ENCODE peak calls at places on chromosomes 4 and X, in four cellular contexts. One of them, this sample, is unnamed.

GRCh38 chr4:123709336-123709735 is 312.7 kb downstream of the SPRY1 start:
- DNase-seq in HepG2: peak; percentile 2
- DNase-seq in HEK293T: no peak
- DNase-seq in GM12878: no peak
- DNase-seq in this sample: no peak

GRCh38 chr4:38669233-38669632 is 5.2 kb downstream of the KLF3 start:
- DNase-seq in HepG2: no peak
- DNase-seq in HEK293T: no peak
- DNase-seq in GM12878: no peak
- DNase-seq in this sample: peak; percentile 65

GRCh38 chr4:15888515-15888914 is 50.0 kb downstream of the FGFBP1 start:
- DNase-seq in HepG2: no peak
- DNase-seq in HEK293T: no peak
- DNase-seq in GM12878: no peak
- DNase-seq in this sample: no peak

GRCh38 chrX:72100824-72101351 is 30.8 kb downstream of the RTL5 start:
- DNase-seq in HepG2: no peak
- DNase-seq in HEK293T: no peak
- DNase-seq in GM12878: peak; percentile 70
- DNase-seq in this sample: no peak

GRCh38 chr4:164904336-164904735 is 27.4 kb downstream of the APELA start:
- DNase-seq in HepG2: no peak
- DNase-seq in HEK293T: no peak
- DNase-seq in GM12878: no peak
- DNase-seq in this sample: no peak

GRCh38 chr4:37603070-37603468 is 83.1 kb downstream of the RELL1 start:
- DNase-seq in HepG2: peak; percentile 55
- DNase-seq in HEK293T: peak; percentile 74
- DNase-seq in GM12878: peak; percentile 26
- DNase-seq in this sample: peak; percentile 87

GRCh38 chr4:141028024-141028529 is 105.2 kb downstream of the RNF150 start:
- DNase-seq in HepG2: no peak
- DNase-seq in HEK293T: no peak
- DNase-seq in GM12878: no peak
- DNase-seq in this sample: no peak

GRCh38 chrX:70479970-70480659 is 35.5 kb downstream of the DLG3 start:
- DNase-seq in HepG2: no peak
- DNase-seq in HEK293T: no peak
- DNase-seq in GM12878: no peak
- DNase-seq in this sample: no peak

GRCh38 chrX:119529355-119530276 is 35.6 kb downstream of the STEEP1 start:
- DNase-seq in HepG2: no peak
- DNase-seq in HEK293T: no peak
- DNase-seq in GM12878: no peak
- DNase-seq in this sample: no peak

DNA sequence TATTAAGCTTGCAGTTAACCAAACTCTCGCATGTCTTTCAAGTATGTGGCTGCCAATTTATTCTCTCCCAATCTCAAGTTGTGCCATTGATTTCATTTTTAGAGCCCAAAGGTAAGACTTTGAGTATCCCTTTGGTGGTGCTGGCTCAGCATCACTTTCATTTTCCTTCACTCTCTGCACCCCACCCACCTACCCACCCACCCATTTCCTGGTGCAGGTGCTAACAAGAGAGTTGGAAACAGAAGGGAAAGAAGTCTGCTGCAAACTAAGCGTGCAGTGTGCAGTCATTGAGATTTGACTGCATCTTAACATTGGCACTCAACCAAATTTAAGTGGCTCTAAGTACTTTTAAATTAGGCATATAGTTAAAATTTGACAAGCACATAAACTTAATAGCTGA is 184.4 kb downstream of the KDR start:
- DNase-seq in HepG2: no peak
- DNase-seq in HEK293T: no peak
- DNase-seq in GM12878: no peak
- DNase-seq in this sample: no peak
- TF ChIP-seq TARDBP in HepG2: no peak
- TF ChIP-seq TARDBP in HEK293T: no peak
- TF ChIP-seq TARDBP in GM12878: no peak
- TF ChIP-seq TARDBP in this sample: no peak

GRCh38 chr4:1802151-1802715 is 9.1 kb downstream of the FGFR3 start:
- DNase-seq in HepG2: peak; percentile 93
- DNase-seq in HEK293T: no peak
- DNase-seq in GM12878: no peak
- DNase-seq in this sample: peak; percentile 66
- TF ChIP-seq TARDBP in HepG2: peak; percentile 87
- TF ChIP-seq TARDBP in HEK293T: no peak
- TF ChIP-seq TARDBP in GM12878: no peak
- TF ChIP-seq TARDBP in this sample: no peak

DNA sequence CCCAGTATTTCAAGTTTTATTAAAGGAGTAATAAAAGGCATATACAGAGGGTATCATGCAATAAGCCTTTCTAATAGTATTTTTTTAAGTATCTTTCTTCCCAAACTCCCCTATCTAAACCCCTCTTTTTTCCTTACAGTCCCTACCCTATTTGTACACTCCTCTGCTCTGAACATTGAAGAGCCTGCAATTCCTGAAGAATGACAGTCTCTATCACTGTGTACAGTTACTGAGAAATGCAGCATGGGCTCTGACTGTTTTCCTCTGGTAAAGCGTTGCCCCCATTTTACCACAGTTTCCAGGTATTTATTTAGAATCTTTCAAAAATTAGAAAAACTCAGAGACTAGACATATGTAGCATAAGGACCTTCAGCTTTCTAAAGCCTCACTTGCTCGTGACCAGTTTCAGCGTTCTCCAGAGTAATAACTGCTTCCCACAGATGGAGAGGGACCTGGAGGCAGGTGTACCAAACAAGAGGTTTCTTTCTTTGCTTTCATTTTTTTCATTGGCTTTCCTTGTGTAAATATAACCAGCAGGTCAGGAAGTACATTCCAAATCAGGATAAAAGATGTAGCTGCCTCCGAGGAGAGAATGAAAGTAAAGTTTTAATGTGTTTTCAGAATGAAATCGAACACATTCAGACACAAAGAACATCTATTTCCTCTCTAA is 230.8 kb downstream of the CFAP299 start:
- DNase-seq in HepG2: no peak
- DNase-seq in HEK293T: no peak
- DNase-seq in GM12878: no peak
- DNase-seq in this sample: no peak
- TF ChIP-seq TARDBP in HepG2: no peak
- TF ChIP-seq TARDBP in HEK293T: no peak
- TF ChIP-seq TARDBP in GM12878: no peak
- TF ChIP-seq TARDBP in this sample: no peak

GRCh38 chr4:69910016-69910782 is 20.7 kb upstream of the CSN1S1 start:
- DNase-seq in HepG2: no peak
- DNase-seq in HEK293T: no peak
- DNase-seq in GM12878: peak; percentile 17
- DNase-seq in this sample: no peak

GRCh38 chr4:69909195-69909594 is 21.7 kb upstream of the CSN1S1 start:
- DNase-seq in HepG2: no peak
- DNase-seq in HEK293T: no peak
- DNase-seq in GM12878: no peak
- DNase-seq in this sample: no peak

DNA sequence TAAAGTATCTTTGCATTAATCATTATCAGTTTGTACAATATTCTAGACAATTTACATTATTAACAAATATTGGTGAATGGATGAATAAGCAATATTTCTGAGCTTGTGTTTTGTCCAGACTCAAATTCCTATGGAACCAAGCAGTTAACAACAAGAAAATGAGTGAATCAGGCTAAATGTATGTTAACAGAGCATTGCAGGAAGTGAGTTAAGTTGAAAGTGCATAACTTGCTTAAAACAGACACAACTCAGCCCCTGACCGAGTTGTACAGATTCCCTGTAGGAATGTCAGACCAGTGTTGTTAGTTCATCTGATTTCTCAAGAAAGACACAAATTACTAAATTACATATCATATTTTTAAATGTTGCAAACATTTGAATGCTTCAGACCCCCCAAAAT is 23.7 kb upstream of the CSN1S1 start:
- DNase-seq in HepG2: no peak
- DNase-seq in HEK293T: no peak
- DNase-seq in GM12878: no peak
- DNase-seq in this sample: no peak
- TF ChIP-seq TARDBP in HepG2: no peak
- TF ChIP-seq TARDBP in HEK293T: no peak
- TF ChIP-seq TARDBP in GM12878: no peak
- TF ChIP-seq TARDBP in this sample: no peak

DNA sequence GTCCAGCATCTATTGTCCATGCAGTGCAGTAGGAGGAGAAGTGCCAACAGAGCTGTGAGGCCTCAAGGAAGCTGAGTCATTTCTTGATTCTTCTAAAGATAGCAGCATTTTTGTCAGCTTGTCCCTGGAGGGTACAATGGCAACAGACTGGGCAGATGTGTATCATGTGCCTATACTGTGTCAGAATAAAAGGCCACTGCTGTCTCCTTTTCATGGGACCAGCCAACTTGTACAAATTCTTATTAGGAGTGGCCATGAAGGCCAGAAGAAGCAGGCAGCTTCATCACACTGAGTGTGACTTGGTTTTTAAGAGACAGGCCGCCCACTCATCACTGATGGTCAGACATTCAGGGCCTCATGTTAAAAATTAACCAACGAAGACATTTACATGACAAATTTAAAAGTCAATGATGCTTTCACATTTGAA is 185.0 kb upstream of the FAM241A start:
- DNase-seq in HepG2: no peak
- DNase-seq in HEK293T: no peak
- DNase-seq in GM12878: peak; percentile 82
- DNase-seq in this sample: no peak
- TF ChIP-seq TARDBP in HepG2: no peak
- TF ChIP-seq TARDBP in HEK293T: no peak
- TF ChIP-seq TARDBP in GM12878: no peak
- TF ChIP-seq TARDBP in this sample: no peak

GRCh38 chr4:99658666-99659065 is 1.0 kb upstream of the C4orf54 start:
- DNase-seq in HepG2: no peak
- DNase-seq in HEK293T: no peak
- DNase-seq in GM12878: no peak
- DNase-seq in this sample: no peak

GRCh38 chr4:99657801-99658200 is at the start of gene C4orf54:
- DNase-seq in HepG2: no peak
- DNase-seq in HEK293T: no peak
- DNase-seq in GM12878: no peak
- DNase-seq in this sample: no peak

GRCh38 chr4:99652596-99653436 is 4.8 kb downstream of the C4orf54 start:
- DNase-seq in HepG2: no peak
- DNase-seq in HEK293T: no peak
- DNase-seq in GM12878: no peak
- DNase-seq in this sample: no peak

GRCh38 chr4:99653921-99654890 is 3.4 kb downstream of the C4orf54 start:
- DNase-seq in HepG2: no peak
- DNase-seq in HEK293T: no peak
- DNase-seq in GM12878: no peak
- DNase-seq in this sample: no peak

GRCh38 chr4:99655315-99656081 is 2.1 kb downstream of the C4orf54 start:
- DNase-seq in HepG2: no peak
- DNase-seq in HEK293T: no peak
- DNase-seq in GM12878: no peak
- DNase-seq in this sample: no peak
- TF ChIP-seq TARDBP in HepG2: no peak
- TF ChIP-seq TARDBP in HEK293T: no peak
- TF ChIP-seq TARDBP in GM12878: no peak
- TF ChIP-seq TARDBP in this sample: no peak

GRCh38 chr4:42050850-42051249 is 60.5 kb downstream of the SLC30A9 start:
- DNase-seq in HepG2: no peak
- DNase-seq in HEK293T: no peak
- DNase-seq in GM12878: no peak
- DNase-seq in this sample: no peak

DNA sequence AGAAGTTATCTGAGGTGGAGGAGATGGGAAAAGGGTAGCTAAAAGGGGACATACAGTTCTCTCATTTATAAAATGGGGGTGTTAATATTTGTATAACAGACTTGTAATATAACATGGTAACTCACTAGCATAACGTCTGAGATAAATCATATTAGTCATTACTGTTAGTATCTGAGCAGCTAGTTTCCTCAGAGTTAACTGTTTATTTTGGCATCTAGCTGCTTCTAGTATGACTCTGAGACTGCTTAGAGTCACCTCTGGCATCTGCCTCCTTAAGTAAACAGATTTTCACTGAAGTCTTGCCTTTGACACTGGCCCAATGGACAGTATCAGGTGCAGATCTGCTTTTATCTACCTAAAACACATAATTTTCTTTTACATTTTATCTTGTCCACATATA is 58.1 kb downstream of the SLC30A9 start:
- DNase-seq in HepG2: no peak
- DNase-seq in HEK293T: no peak
- DNase-seq in GM12878: no peak
- DNase-seq in this sample: no peak
- TF ChIP-seq TARDBP in HepG2: no peak
- TF ChIP-seq TARDBP in HEK293T: no peak
- TF ChIP-seq TARDBP in GM12878: no peak
- TF ChIP-seq TARDBP in this sample: no peak

GRCh38 chr4:52617467-52618017 is 41.6 kb downstream of the USP46 start:
- DNase-seq in HepG2: no peak
- DNase-seq in HEK293T: no peak
- DNase-seq in GM12878: no peak
- DNase-seq in this sample: no peak
- TF ChIP-seq TARDBP in HepG2: no peak
- TF ChIP-seq TARDBP in HEK293T: no peak
- TF ChIP-seq TARDBP in GM12878: no peak
- TF ChIP-seq TARDBP in this sample: no peak

This sample was measured in K562.